ENCODE peak calls at places on chromosomes 11 and 22, in nine cellular contexts. K, X, J, C, D, N, Z, W and Y are unnamed samples.
A peak's percentile ranks its signal among the peaks of the same experiment; 100 is the strongest.

GRCh38 chr11:43282607-43283440 is 29.0 kb upstream of the API5 start:
- DNase-seq in K (no peak), X (no peak), J (peak; percentile 24), C (peak; percentile 67), D (peak; percentile 56), N (no peak), Z (no peak), W (peak; percentile 50), Y (no peak)

GRCh38 chr11:106714179-106714578 is 304.1 kb downstream of the GUCY1A2 start:
- DNase-seq in K (no peak), X (no peak), J (no peak), C (no peak), D (no peak), N (no peak), Z (no peak), W (no peak), Y (no peak)

GRCh38 chr11:20193307-20193706 is 33.0 kb upstream of the DBX1 start:
- DNase-seq in K (no peak), X (no peak), J (no peak), C (no peak), D (no peak), N (no peak), Z (no peak), W (no peak), Y (no peak)

GRCh38 chr11:58659404-58659803 is 36.9 kb downstream of the CNTF start:
- DNase-seq in K (no peak), X (no peak), J (peak; percentile 19), C (no peak), D (no peak), N (no peak), Z (no peak), W (no peak), Y (no peak)

GRCh38 chr22:44638966-44639739 is 62.9 kb upstream of the PRR5 start:
- DNase-seq in K (peak; percentile 61), X (no peak), J (no peak), C (no peak), D (no peak), N (no peak), Z (peak; percentile 89), W (peak; percentile 36), Y (no peak)

GRCh38 chr11:64472593-64473455 is 113.9 kb downstream of the RPS6KA4 start:
- DNase-seq in K (no peak), X (no peak), J (no peak), C (peak; percentile 34), D (peak; percentile 72), N (no peak), Z (no peak), W (no peak), Y (no peak)

GRCh38 chr11:70381872-70382842 is 16.2 kb upstream of the CTTN start:
- DNase-seq in K (no peak), X (no peak), J (no peak), C (peak; percentile 64), D (no peak), N (no peak), Z (no peak), W (no peak), Y (no peak)

GRCh38 chr22:48340191-48340590 is 1487.5 kb downstream of the BRD1 start:
- DNase-seq in K (no peak), X (no peak), J (no peak), C (no peak), D (peak; percentile 1), N (no peak), Z (no peak), W (no peak), Y (no peak)

GRCh38 chr22:37607912-37608476 is 640 bp upstream of the GGA1 start:
- DNase-seq in K (no peak), X (no peak), J (peak; percentile 30), C (no peak), D (no peak), N (no peak), Z (no peak), W (no peak), Y (no peak)
- TF ChIP-seq POLR2A in K (no peak), X (no peak), J (no peak), C (no peak), D (no peak), N (no peak), Z (no peak), W (peak; percentile 33), Y (no peak)

DNA sequence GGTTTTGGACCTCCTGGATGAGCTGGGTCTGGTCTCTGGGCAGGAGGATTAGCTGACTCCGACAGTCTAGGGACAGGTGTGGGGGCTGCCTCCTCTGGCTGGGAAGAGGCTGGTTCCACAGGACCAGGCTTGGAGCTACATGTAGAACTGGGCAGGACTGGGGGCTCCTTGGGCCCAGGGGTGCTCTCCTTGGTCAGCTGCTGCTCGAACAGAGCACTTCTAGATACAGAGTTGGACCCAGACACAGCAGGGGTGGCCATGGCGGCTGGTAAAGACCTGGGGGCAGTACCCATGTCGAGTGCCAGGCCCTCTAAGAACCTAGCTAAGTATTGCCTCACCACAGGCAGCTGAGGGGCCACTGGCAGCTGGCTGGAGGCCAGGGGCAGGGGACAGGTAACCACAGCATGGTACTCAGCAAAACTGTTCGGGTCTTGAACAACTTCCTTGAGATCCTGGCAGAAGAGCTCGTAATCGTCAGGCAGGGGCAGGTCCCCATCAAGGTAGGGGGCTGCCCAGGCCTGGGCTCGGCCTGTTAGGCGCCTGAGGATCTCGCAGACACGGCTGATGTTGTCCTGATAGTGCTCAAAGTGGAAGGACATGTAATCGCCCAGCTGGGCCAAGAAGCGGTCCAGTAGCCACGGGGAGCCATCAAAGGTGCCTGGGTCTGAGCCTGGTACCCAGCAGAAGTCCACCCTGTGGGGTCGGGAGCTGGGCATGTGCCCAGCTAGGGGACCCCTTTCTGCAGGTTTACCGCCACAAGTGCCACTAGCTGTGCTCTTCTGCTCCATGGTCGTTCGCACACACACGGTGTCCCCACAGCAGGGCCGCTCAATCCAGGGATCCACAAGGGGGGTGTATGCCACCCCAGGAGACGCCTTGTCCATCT is 3.1 kb downstream of the GNB1L start:
- DNase-seq in K (no peak), X (no peak), J (no peak), C (peak; percentile 44), D (no peak), N (no peak), Z (no peak), W (no peak), Y (no peak)
- H3K4me1 ChIP-seq in K (peaks cover 45% of the 10 kb centered on the region), X (peaks cover 42% of the 10 kb centered on the region), J (peaks cover 25% of the 10 kb centered on the region), C (peaks cover 23% of the 10 kb centered on the region), D (peaks cover 62% of the 10 kb centered on the region), N (peaks cover 32% of the 10 kb centered on the region), Z (peaks cover 76% of the 10 kb centered on the region), W (peaks cover 36% of the 10 kb centered on the region), Y (peaks cover 86% of the 10 kb centered on the region)

GRCh38 chr11:93895106-93895862 is 44.9 kb upstream of the VSTM5 start:
- DNase-seq in K (no peak), X (no peak), J (no peak), C (peak; percentile 41), D (peak; percentile 18), N (peak; percentile 16), Z (no peak), W (peak; percentile 40), Y (no peak)
- H3K27me3 ChIP-seq in K (no peaks in the 10 kb centered on the region), X (no peaks in the 10 kb centered on the region), J (peaks cover 11% of the 10 kb centered on the region), C (peaks cover 4% of the 10 kb centered on the region), D (no peaks in the 10 kb centered on the region), N (no peaks in the 10 kb centered on the region), Z (peaks cover 7% of the 10 kb centered on the region), W (no peaks in the 10 kb centered on the region), Y (no peaks in the 10 kb centered on the region)

DNA sequence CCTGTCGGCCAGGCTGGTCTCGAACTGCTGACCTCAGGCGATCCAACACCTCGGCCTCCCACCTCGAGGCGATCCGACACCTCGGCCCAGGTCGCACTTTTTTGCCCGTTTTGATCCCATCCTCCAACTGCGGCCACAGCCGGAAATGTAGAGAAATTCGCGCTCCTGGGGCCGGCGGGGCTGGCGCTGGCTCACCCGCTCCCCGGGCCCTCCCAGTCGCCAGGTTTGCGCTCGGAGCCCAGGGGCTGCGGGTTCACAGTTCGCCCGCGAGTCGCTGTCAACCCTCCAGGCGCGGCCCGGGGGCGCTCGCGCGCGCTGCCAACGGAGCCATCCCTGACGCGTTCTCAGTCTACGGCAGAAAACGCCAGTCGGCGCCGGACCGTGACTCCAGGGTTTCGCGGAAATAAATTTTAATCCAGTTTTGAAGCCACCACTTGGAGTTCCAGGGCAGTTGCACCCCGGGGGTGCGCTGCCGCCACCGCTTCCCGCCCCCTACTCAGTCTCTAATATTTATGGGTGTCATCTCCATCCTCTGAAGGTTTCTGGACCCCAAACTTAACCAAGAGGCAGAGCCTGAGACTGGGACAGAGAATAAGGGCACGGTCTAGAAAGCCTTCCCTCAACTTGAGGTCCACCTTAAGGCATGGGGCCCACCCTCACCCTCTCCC is 1.5 kb upstream of the KLHDC7B start:
- DNase-seq in K (no peak), X (peak; percentile 57), J (peak; percentile 91), C (no peak), D (peak; percentile 82), N (peak; percentile 79), Z (peak; percentile 87), W (peak; percentile 53), Y (no peak)
- TF ChIP-seq POLR2A in K (no peak), X (no peak), J (no peak), C (no peak), D (no peak), N (no peak), Z (no peak), W (no peak), Y (no peak)

DNA sequence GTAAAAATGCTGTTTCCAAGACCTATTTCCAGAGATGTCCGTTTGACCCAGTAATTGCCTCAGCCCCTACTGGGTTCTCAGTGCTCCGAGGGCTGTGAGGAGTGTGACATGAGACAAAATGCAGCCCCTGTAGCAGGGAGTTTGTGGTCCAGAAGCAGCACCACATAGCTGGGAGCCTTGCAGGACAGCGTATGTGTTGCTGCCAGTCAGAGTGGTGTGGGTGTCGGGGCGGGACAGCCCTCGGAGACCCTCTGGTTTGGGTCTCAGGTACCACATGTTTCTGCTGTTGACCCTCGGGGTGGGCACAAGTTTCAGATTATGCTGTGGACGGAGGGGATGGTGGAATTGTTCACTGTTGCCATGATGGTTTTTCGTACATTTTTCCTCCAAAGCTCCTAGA is 17.2 kb downstream of the TBC1D22A start:
- DNase-seq in K (no peak), X (no peak), J (no peak), C (no peak), D (no peak), N (no peak), Z (no peak), W (no peak), Y (no peak)
- H3K4me1 ChIP-seq in K (peaks cover 14% of the 10 kb centered on the region), X (no peaks in the 10 kb centered on the region), J (peaks cover 23% of the 10 kb centered on the region), C (peaks cover 9% of the 10 kb centered on the region), D (peaks cover 28% of the 10 kb centered on the region), N (peaks cover 29% of the 10 kb centered on the region), Z (peaks cover 37% of the 10 kb centered on the region), W (peaks cover 3% of the 10 kb centered on the region), Y (peaks cover 34% of the 10 kb centered on the region)